ENCODE peak calls at places on chromosome 9, in four cellular contexts. One of them, this sample, is unnamed.
A peak's percentile ranks its signal among the peaks of the same experiment; 100 is the strongest.

GRCh38 chr9:115513148-115513547 is 395.2 kb upstream of the TNC start:
- DNase-seq in endothelial cell of umbilical vein: no peak
- DNase-seq in prostate gland: no peak
- DNase-seq in suprapubic skin: no peak
- DNase-seq in this sample: no peak

GRCh38 chr9:107487521-107488399 is 1.8 kb downstream of the KLF4 start:
- DNase-seq in endothelial cell of umbilical vein: peak; percentile 72
- DNase-seq in prostate gland: peak; percentile 61
- DNase-seq in suprapubic skin: peak; percentile 83
- DNase-seq in this sample: peak; percentile 69

GRCh38 chr9:137317021-137317978 is 15.2 kb upstream of the NRARP start:
- DNase-seq in endothelial cell of umbilical vein: no peak
- DNase-seq in prostate gland: no peak
- DNase-seq in suprapubic skin: no peak
- DNase-seq in this sample: peak; percentile 87

GRCh38 chr9:76818271-76818670 is 54.0 kb downstream of the PCA3 start:
- DNase-seq in endothelial cell of umbilical vein: peak; percentile 99
- DNase-seq in prostate gland: peak; percentile 21
- DNase-seq in suprapubic skin: no peak
- DNase-seq in this sample: peak; percentile 53

GRCh38 chr9:107648153-107648716 is 158.7 kb upstream of the KLF4 start:
- DNase-seq in endothelial cell of umbilical vein: no peak
- DNase-seq in prostate gland: no peak
- DNase-seq in suprapubic skin: peak; percentile 62
- DNase-seq in this sample: no peak

GRCh38 chr9:105620996-105621395 is 41.3 kb upstream of the TAL2 start:
- DNase-seq in endothelial cell of umbilical vein: no peak
- DNase-seq in prostate gland: no peak
- DNase-seq in suprapubic skin: no peak
- DNase-seq in this sample: no peak

GRCh38 chr9:34047864-34048729 is 590 bp downstream of the UBAP2 start:
- DNase-seq in endothelial cell of umbilical vein: no peak
- DNase-seq in prostate gland: peak; percentile 33
- DNase-seq in suprapubic skin: no peak
- DNase-seq in this sample: peak; percentile 68

GRCh38 chr9:7570107-7570720 is 229.4 kb downstream of the DMAC1 start:
- DNase-seq in endothelial cell of umbilical vein: peak; percentile 58
- DNase-seq in prostate gland: peak; percentile 27
- DNase-seq in suprapubic skin: no peak
- DNase-seq in this sample: no peak

GRCh38 chr9:131228096-131228495 is 48.2 kb downstream of the FAM78A start:
- DNase-seq in endothelial cell of umbilical vein: peak; percentile 15
- DNase-seq in prostate gland: no peak
- DNase-seq in suprapubic skin: no peak
- DNase-seq in this sample: peak; percentile 11

GRCh38 chr9:29717576-29717975 is 2144.3 kb upstream of the C9orf72 start:
- DNase-seq in endothelial cell of umbilical vein: no peak
- DNase-seq in prostate gland: no peak
- DNase-seq in suprapubic skin: no peak
- DNase-seq in this sample: no peak

GRCh38 chr9:105359899-105360298 is 87.9 kb upstream of the FSD1L start:
- DNase-seq in endothelial cell of umbilical vein: no peak
- DNase-seq in prostate gland: no peak
- DNase-seq in suprapubic skin: no peak
- DNase-seq in this sample: peak; percentile 34

GRCh38 chr9:6565312-6565711 is 80.2 kb downstream of the GLDC start:
- DNase-seq in endothelial cell of umbilical vein: peak; percentile 24
- DNase-seq in prostate gland: no peak
- DNase-seq in suprapubic skin: no peak
- DNase-seq in this sample: peak; percentile 56

GRCh38 chr9:6564868-6565267 is 80.7 kb downstream of the GLDC start:
- DNase-seq in endothelial cell of umbilical vein: no peak
- DNase-seq in prostate gland: no peak
- DNase-seq in suprapubic skin: no peak
- DNase-seq in this sample: peak; percentile 49

GRCh38 chr9:6567140-6567591 is 78.4 kb downstream of the GLDC start:
- DNase-seq in endothelial cell of umbilical vein: peak; percentile 94
- DNase-seq in prostate gland: no peak
- DNase-seq in suprapubic skin: no peak
- DNase-seq in this sample: no peak

GRCh38 chr9:6564370-6564769 is 81.2 kb downstream of the GLDC start:
- DNase-seq in endothelial cell of umbilical vein: peak; percentile 84
- DNase-seq in prostate gland: no peak
- DNase-seq in suprapubic skin: no peak
- DNase-seq in this sample: no peak

GRCh38 chr9:6566409-6567139 is 79.0 kb downstream of the GLDC start:
- DNase-seq in endothelial cell of umbilical vein: peak; percentile 98
- DNase-seq in prostate gland: no peak
- DNase-seq in suprapubic skin: no peak
- DNase-seq in this sample: peak; percentile 71
- H3K27ac ChIP-seq in endothelial cell of umbilical vein: peak overlapping the region; percentile 99
- H3K27ac ChIP-seq in prostate gland: no peak overlapping the region
- H3K27ac ChIP-seq in suprapubic skin: no peak overlapping the region
- H3K27ac ChIP-seq in this sample: peak overlapping the region; percentile 100

DNA sequence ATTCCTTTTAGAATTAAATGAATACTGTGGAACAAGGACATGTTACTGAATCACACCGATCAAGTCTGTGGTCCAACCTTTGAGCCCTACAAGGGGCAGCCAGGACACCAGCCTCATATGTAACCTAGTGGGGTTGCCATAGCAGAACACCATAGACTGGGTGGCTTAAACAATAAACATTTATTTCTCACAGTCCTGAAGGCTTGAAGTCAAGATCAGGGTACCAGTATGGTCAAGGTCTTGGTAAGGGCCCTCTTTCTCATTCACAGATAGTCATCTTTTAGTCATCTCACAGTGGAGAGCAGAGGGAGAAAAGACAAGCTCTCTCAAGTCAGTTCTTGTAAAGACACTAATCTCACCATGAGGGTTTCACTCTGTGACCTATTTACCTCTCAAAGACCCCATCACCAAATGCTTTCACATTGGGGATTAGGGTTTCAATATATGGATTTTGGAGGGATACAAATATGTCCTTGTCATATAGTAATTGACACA is 422.5 kb downstream of the GADD45G start:
- DNase-seq in endothelial cell of umbilical vein: no peak
- DNase-seq in prostate gland: no peak
- DNase-seq in suprapubic skin: no peak
- DNase-seq in this sample: no peak
- H3K27ac ChIP-seq in endothelial cell of umbilical vein: no peak overlapping the region
- H3K27ac ChIP-seq in prostate gland: no peak overlapping the region
- H3K27ac ChIP-seq in suprapubic skin: no peak overlapping the region
- H3K27ac ChIP-seq in this sample: no peak overlapping the region

GRCh38 chr9:111621895-111622480 is 9.1 kb upstream of the DNAJC25 start:
- DNase-seq in endothelial cell of umbilical vein: peak; percentile 68
- DNase-seq in prostate gland: peak; percentile 58
- DNase-seq in suprapubic skin: no peak
- DNase-seq in this sample: peak; percentile 92
- H3K27ac ChIP-seq in endothelial cell of umbilical vein: no peak overlapping the region
- H3K27ac ChIP-seq in prostate gland: no peak overlapping the region
- H3K27ac ChIP-seq in suprapubic skin: no peak overlapping the region
- H3K27ac ChIP-seq in this sample: no peak overlapping the region

GRCh38 chr9:135440620-135441019 is 39.0 kb upstream of the PPP1R26 start:
- DNase-seq in endothelial cell of umbilical vein: no peak
- DNase-seq in prostate gland: no peak
- DNase-seq in suprapubic skin: no peak
- DNase-seq in this sample: no peak

GRCh38 chr9:135447126-135447525 is 32.5 kb upstream of the PPP1R26 start:
- DNase-seq in endothelial cell of umbilical vein: no peak
- DNase-seq in prostate gland: no peak
- DNase-seq in suprapubic skin: no peak
- DNase-seq in this sample: peak; percentile 15

GRCh38 chr9:135439916-135440315 is 39.7 kb upstream of the PPP1R26 start:
- DNase-seq in endothelial cell of umbilical vein: no peak
- DNase-seq in prostate gland: no peak
- DNase-seq in suprapubic skin: no peak
- DNase-seq in this sample: no peak

GRCh38 chr9:135448570-135449180 is 30.9 kb upstream of the PPP1R26 start:
- DNase-seq in endothelial cell of umbilical vein: no peak
- DNase-seq in prostate gland: no peak
- DNase-seq in suprapubic skin: peak; percentile 65
- DNase-seq in this sample: peak; percentile 68

DNA sequence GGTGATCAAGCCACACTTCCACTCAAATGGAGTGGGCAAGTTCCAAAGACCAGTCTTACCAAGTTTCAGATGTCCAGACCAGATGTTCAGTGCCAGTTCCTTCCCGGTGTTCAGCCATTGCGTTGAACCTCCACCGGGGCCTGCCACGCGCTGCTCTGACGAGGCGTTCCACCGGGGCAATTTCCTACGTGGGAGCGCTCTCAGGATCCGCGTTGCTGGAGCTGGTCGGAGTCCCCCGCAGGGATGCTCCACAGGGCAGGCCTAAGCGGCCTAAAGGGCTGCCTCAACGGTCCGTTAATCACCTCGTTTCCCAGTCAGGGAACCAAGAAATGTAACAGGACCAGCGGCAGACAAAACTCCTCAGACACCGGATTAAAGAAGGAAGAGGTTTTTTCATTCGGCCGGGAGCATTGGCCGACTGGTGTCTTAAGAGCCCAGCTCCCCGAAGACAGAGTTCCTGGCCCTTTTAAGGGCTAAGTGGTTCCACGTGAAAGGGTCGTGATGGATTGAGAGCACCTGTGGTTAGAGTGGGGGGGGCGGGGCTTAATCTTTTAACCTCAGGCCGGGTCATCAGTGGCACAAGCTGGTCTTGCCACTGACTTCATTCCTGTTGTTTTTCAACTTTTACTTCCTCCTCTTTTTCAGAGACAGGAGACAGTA is 35.6 kb upstream of the PPP1R26 start:
- DNase-seq in endothelial cell of umbilical vein: no peak
- DNase-seq in prostate gland: no peak
- DNase-seq in suprapubic skin: no peak
- DNase-seq in this sample: no peak
- H3K27ac ChIP-seq in endothelial cell of umbilical vein: no peak overlapping the region
- H3K27ac ChIP-seq in prostate gland: no peak overlapping the region
- H3K27ac ChIP-seq in suprapubic skin: no peak overlapping the region
- H3K27ac ChIP-seq in this sample: no peak overlapping the region

DNA sequence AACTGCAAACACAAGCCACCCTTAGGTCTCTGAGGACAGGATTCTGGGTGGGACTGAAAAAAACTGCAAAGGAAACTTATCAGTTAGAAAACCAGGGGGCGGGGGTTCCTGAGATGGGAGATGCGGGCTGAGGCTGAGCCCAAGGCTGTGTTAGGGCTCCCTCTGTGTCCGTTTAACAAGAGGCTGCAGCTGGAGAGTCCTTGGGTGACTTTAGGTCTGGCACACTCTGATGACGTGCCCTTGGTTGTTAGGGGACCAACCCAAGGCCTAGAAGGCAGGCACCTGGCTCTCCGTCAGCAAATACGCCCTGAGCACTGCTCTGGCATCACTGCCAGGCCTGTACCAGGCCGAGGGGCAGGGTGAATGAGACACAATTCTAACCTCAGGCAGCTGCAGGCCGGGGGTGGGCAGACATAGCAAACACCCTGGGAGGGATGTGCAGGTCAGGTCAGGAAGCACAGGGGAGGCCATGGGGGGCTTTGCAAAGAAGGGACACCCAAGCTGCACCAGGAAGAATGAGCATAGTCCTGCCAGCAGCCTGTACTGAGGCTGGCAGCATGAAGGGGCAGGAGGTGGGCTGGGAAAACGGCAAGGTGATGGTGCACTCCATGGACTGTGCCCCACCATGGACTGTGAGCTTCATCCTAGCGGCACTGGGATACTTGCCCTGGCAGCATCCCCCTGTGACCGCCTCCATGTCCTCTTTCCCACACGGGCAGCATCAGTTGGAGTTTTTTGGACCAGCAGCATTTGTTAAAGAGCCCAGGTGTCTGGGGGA is 137.9 kb downstream of the GABBR2 start:
- DNase-seq in endothelial cell of umbilical vein: no peak
- DNase-seq in prostate gland: no peak
- DNase-seq in suprapubic skin: no peak
- DNase-seq in this sample: no peak
- H3K27ac ChIP-seq in endothelial cell of umbilical vein: no peak overlapping the region
- H3K27ac ChIP-seq in prostate gland: no peak overlapping the region
- H3K27ac ChIP-seq in suprapubic skin: no peak overlapping the region
- H3K27ac ChIP-seq in this sample: no peak overlapping the region

GRCh38 chr9:133129001-133129799 is 8.2 kb upstream of the RALGDS start:
- DNase-seq in endothelial cell of umbilical vein: no peak
- DNase-seq in prostate gland: peak; percentile 57
- DNase-seq in suprapubic skin: peak; percentile 79
- DNase-seq in this sample: no peak

GRCh38 chr9:133127340-133127981 is 6.4 kb upstream of the RALGDS start:
- DNase-seq in endothelial cell of umbilical vein: no peak
- DNase-seq in prostate gland: peak; percentile 62
- DNase-seq in suprapubic skin: no peak
- DNase-seq in this sample: no peak

GRCh38 chr9:133126697-133127339 is 5.8 kb upstream of the RALGDS start:
- DNase-seq in endothelial cell of umbilical vein: no peak
- DNase-seq in prostate gland: no peak
- DNase-seq in suprapubic skin: no peak
- DNase-seq in this sample: no peak

GRCh38 chr9:133125706-133126696 is 5.0 kb upstream of the RALGDS start:
- DNase-seq in endothelial cell of umbilical vein: peak; percentile 92
- DNase-seq in prostate gland: peak; percentile 51
- DNase-seq in suprapubic skin: no peak
- DNase-seq in this sample: peak; percentile 99

GRCh38 chr9:133128152-133128551 is 7.1 kb upstream of the RALGDS start:
- DNase-seq in endothelial cell of umbilical vein: no peak
- DNase-seq in prostate gland: no peak
- DNase-seq in suprapubic skin: no peak
- DNase-seq in this sample: no peak
- H3K27ac ChIP-seq in endothelial cell of umbilical vein: no peak overlapping the region
- H3K27ac ChIP-seq in prostate gland: peak overlapping the region; percentile 66
- H3K27ac ChIP-seq in suprapubic skin: peak overlapping the region; percentile 89
- H3K27ac ChIP-seq in this sample: no peak overlapping the region

GRCh38 chr9:5624655-5625054 is 4.3 kb upstream of the RIC1 start:
- DNase-seq in endothelial cell of umbilical vein: no peak
- DNase-seq in prostate gland: no peak
- DNase-seq in suprapubic skin: no peak
- DNase-seq in this sample: no peak

GRCh38 chr9:5625916-5626315 is 3.0 kb upstream of the RIC1 start:
- DNase-seq in endothelial cell of umbilical vein: no peak
- DNase-seq in prostate gland: no peak
- DNase-seq in suprapubic skin: no peak
- DNase-seq in this sample: no peak

GRCh38 chr9:5628530-5629311 is at the start of gene RIC1:
- DNase-seq in endothelial cell of umbilical vein: peak; percentile 94
- DNase-seq in prostate gland: peak; percentile 87
- DNase-seq in suprapubic skin: peak; percentile 96
- DNase-seq in this sample: peak; percentile 98

GRCh38 chr9:5628183-5628529 is 751 bp upstream of the RIC1 start:
- DNase-seq in endothelial cell of umbilical vein: no peak
- DNase-seq in prostate gland: no peak
- DNase-seq in suprapubic skin: no peak
- DNase-seq in this sample: no peak

GRCh38 chr9:5626727-5627634 is 1.9 kb upstream of the RIC1 start:
- DNase-seq in endothelial cell of umbilical vein: peak; percentile 79
- DNase-seq in prostate gland: peak; percentile 22
- DNase-seq in suprapubic skin: no peak
- DNase-seq in this sample: peak; percentile 87
- H3K27ac ChIP-seq in endothelial cell of umbilical vein: peak overlapping the region; percentile 85
- H3K27ac ChIP-seq in prostate gland: peak overlapping the region; percentile 98
- H3K27ac ChIP-seq in suprapubic skin: peak overlapping the region; percentile 99
- H3K27ac ChIP-seq in this sample: peak overlapping the region; percentile 70